ENCODE peak calls at places on chromosomes 16 and 17, in eight cellular contexts. H, G, N, T, A, D, Z and B are unnamed samples.

GRCh38 chr17:38428643-38429371 is 543 bp downstream of the ARHGAP23 start:
- DNase-seq in Z (no peak), N (no peak), H (peak), A (peak), T (peak), G (peak), D (peak), B (peak)

GRCh38 chr16:11613381-11614303 is 26.9 kb upstream of the LITAF start:
- DNase-seq in T (peak), Z (no peak), G (peak), A (no peak), H (no peak), D (no peak), N (peak), B (peak)

GRCh38 chr16:6483634-6484033 is 849.0 kb upstream of the RBFOX1 start:
- DNase-seq in H (peak), N (no peak), Z (no peak), T (no peak), A (no peak), D (no peak), G (no peak), B (no peak)

GRCh38 chr17:79420318-79421243 is 190.3 kb downstream of the RBFOX3 start:
- DNase-seq in G (no peak), N (no peak), Z (no peak), H (peak), A (peak), T (peak), D (no peak), B (no peak)

GRCh38 chr16:1158456-1159324 is 5.8 kb downstream of the CACNA1H start:
- DNase-seq in G (no peak), Z (no peak), H (no peak), D (peak), A (no peak), N (no peak), T (no peak), B (no peak)

GRCh38 chr17:31598921-31599571 is 207.6 kb downstream of the RAB11FIP4 start:
- DNase-seq in D (no peak), T (no peak), Z (no peak), N (peak), A (no peak), G (no peak), H (no peak), B (no peak)

GRCh38 chr17:83144421-83145357 is 65.3 kb downstream of the METRNL start:
- DNase-seq in A (no peak), D (no peak), G (no peak), N (no peak), T (no peak), Z (no peak), H (no peak), B (no peak)

GRCh38 chr16:12573730-12574383 is 229.8 kb downstream of the CPPED1 start:
- DNase-seq in Z (peak), T (no peak), N (peak), A (no peak), G (peak), H (peak), D (no peak), B (peak)

GRCh38 chr16:20859699-20860098 is 40.5 kb downstream of the DCUN1D3 start:
- DNase-seq in A (no peak), G (no peak), D (no peak), Z (no peak), H (no peak), N (no peak), T (no peak), B (no peak)

GRCh38 chr16:56815721-56816120 is 49.3 kb upstream of the SLC12A3 start:
- DNase-seq in T (no peak), H (no peak), A (no peak), N (no peak), Z (no peak), D (no peak), G (no peak), B (no peak)

GRCh38 chr17:28978016-28978415 is 26.7 kb upstream of the PHF12 start:
- DNase-seq in G (no peak), A (no peak), H (no peak), Z (no peak), T (no peak), D (no peak), N (no peak), B (no peak)

GRCh38 chr16:79770244-79771064 is 169.9 kb upstream of the MAF start:
- DNase-seq in G (peak), T (peak), D (peak), N (peak), H (peak), Z (peak), A (peak), B (peak)

GRCh38 chr16:67181346-67181745 is 2.4 kb downstream of the MATCAP1 start:
- DNase-seq in T (no peak), H (no peak), D (peak), Z (peak), A (no peak), G (no peak), N (peak), B (no peak)

GRCh38 chr17:44190496-44190895 is 3.7 kb downstream of the TMUB2 start:
- DNase-seq in D (no peak), N (no peak), A (no peak), G (no peak), T (no peak), Z (no peak), H (no peak), B (no peak)

GRCh38 chr17:74512041-74512440 is 19.2 kb downstream of the CD300LB start:
- DNase-seq in T (no peak), Z (no peak), D (no peak), H (no peak), A (no peak), G (no peak), N (no peak), B (no peak)

GRCh38 chr16:48366165-48367093 is 18.8 kb downstream of the SIAH1 start:
- DNase-seq in T (peak), G (peak), A (peak), H (peak), D (no peak), N (peak), Z (no peak), B (peak)

GRCh38 chr17:56026894-56027293 is 126.4 kb upstream of the ANKFN1 start:
- DNase-seq in A (no peak), G (no peak), T (no peak), Z (no peak), D (no peak), H (no peak), N (no peak), B (no peak)

GRCh38 chr16:54679531-54679930 is 251.1 kb upstream of the IRX5 start:
- DNase-seq in T (no peak), D (no peak), N (no peak), H (no peak), A (no peak), Z (no peak), G (no peak), B (no peak)

GRCh38 chr16:89102035-89102776 is 8.6 kb downstream of the ACSF3 start:
- DNase-seq in D (no peak), N (no peak), Z (no peak), H (no peak), T (no peak), G (no peak), A (no peak), B (no peak)

GRCh38 chr16:65012357-65012756 is 109.5 kb downstream of the CDH11 start:
- DNase-seq in A (no peak), G (no peak), T (peak), H (no peak), D (no peak), N (no peak), Z (no peak), B (no peak)

GRCh38 chr17:17784599-17785264 is 52.1 kb downstream of the SREBF1 start:
- DNase-seq in A (no peak), D (peak), T (no peak), N (no peak), Z (no peak), G (peak), H (no peak), B (peak)

GRCh38 chr16:68384293-68385255 is 63.7 kb downstream of the SMPD3 start:
- DNase-seq in T (no peak), N (no peak), H (no peak), G (no peak), D (no peak), Z (no peak), A (no peak), B (no peak)

GRCh38 chr17:82370471-82371332 is 863 bp upstream of the UTS2R start:
- DNase-seq in T (no peak), H (no peak), D (no peak), G (peak), Z (no peak), A (no peak), N (no peak), B (no peak)

GRCh38 chr16:80665356-80665755 is 124.6 kb downstream of the DYNLRB2 start:
- DNase-seq in T (no peak), G (no peak), N (no peak), H (no peak), A (no peak), D (no peak), Z (no peak), B (no peak)

GRCh38 chr17:77963441-77963840 is 4.9 kb downstream of the TNRC6C start:
- DNase-seq in A (peak), Z (peak), G (no peak), N (no peak), T (peak), D (peak), H (peak), B (peak)

GRCh38 chr17:4249452-4250029 is 14.2 kb downstream of the ANKFY1 start:
- DNase-seq in N (peak), D (no peak), H (no peak), G (peak), Z (peak), T (no peak), A (no peak), B (peak)

GRCh38 chr17:45001310-45001709 is 33.2 kb upstream of the C1QL1 start:
- DNase-seq in D (no peak), Z (no peak), T (no peak), N (no peak), G (no peak), A (no peak), H (no peak), B (no peak)